ENCODE peak calls at places on chromosomes 11 and 22, in ten cellular contexts. K is endothelial cell of umbilical vein, L is fibroblast of lung, G is PC-9, J is K562, X is HCT116, N is neural progenitor cell, H is GM23248, T is hepatocyte, O is PC-3. E is an unnamed sample. For H3K9me3, the result is how much of the 10 kb centered on the place peaks cover.

GRCh38 chr22:46402505-46402904 is 67.0 kb downstream of the TRMU start:
- DNase-seq in G (no peak), H (no peak), J (no peak), T (no peak), N (no peak), X (no peak), L (no peak), O (no peak), K (no peak), E (no peak)

GRCh38 chr11:27331984-27332383 is 31.0 kb downstream of the CCDC34 start:
- DNase-seq in N (no peak), H (peak), O (no peak), K (no peak), X (no peak), G (no peak), L (no peak), J (no peak), T (no peak), E (no peak)

GRCh38 chr11:8229299-8230177 is 34.1 kb downstream of the LMO1 start:
- DNase-seq in O (peak), K (no peak), T (no peak), J (no peak), N (no peak), H (no peak), L (peak), X (no peak), G (no peak), E (peak)

GRCh38 chr11:28439403-28439802 is 331.2 kb downstream of the METTL15 start:
- DNase-seq in J (no peak), H (no peak), X (no peak), L (no peak), K (no peak), T (no peak), O (no peak), G (no peak), N (no peak), E (no peak)

GRCh38 chr11:10770626-10771254 is 19.7 kb downstream of the CTR9 start:
- DNase-seq in J (peak), T (peak), X (peak), K (peak), L (peak), O (peak), N (peak), H (peak), G (no peak), E (peak)

GRCh38 chr11:44790211-44790610 is 63.4 kb downstream of the TSPAN18 start:
- DNase-seq in N (no peak), T (no peak), O (no peak), L (no peak), J (no peak), X (no peak), G (no peak), K (no peak), H (no peak), E (no peak)

GRCh38 chr11:110434952-110435779 is 5.4 kb downstream of the FDX1 start:
- DNase-seq in G (no peak), H (peak), N (no peak), L (peak), K (no peak), O (peak), J (no peak), X (peak), T (no peak), E (peak)

GRCh38 chr11:116660011-116660410 is 112.8 kb downstream of the BUD13 start:
- DNase-seq in O (no peak), X (no peak), G (no peak), L (no peak), J (no peak), K (no peak), N (no peak), T (no peak), H (no peak), E (no peak)

GRCh38 chr11:2837096-2837601 is 48.4 kb downstream of the CDKN1C start:
- DNase-seq in L (peak), G (peak), N (peak), O (peak), H (peak), T (peak), K (no peak), J (peak), X (peak), E (no peak)

GRCh38 chr11:119782673-119783072 is 53.7 kb upstream of the NECTIN1 start:
- DNase-seq in T (no peak), O (no peak), H (peak), N (peak), G (no peak), X (no peak), J (peak), L (no peak), K (no peak), E (no peak)

GRCh38 chr11:132126973-132127900 is 756.8 kb downstream of the NTM start:
- DNase-seq in H (peak), K (peak), X (no peak), L (peak), T (peak), N (peak), J (no peak), G (no peak), O (peak), E (peak)

GRCh38 chr22:44882226-44882905 is 127.4 kb downstream of the PHF21B start:
- DNase-seq in K (no peak), H (no peak), G (no peak), O (no peak), J (no peak), N (no peak), X (no peak), T (no peak), L (no peak), E (no peak)

GRCh38 chr11:58923300-58923788 is 15.9 kb upstream of the GLYATL1 start:
- DNase-seq in K (no peak), T (peak), O (peak), G (peak), H (peak), N (peak), L (peak), J (peak), X (peak), E (peak)

GRCh38 chr22:32466496-32466895 is 2.2 kb upstream of the BPIFC start:
- DNase-seq in O (no peak), G (peak), N (no peak), X (no peak), L (no peak), K (no peak), J (no peak), T (no peak), H (no peak), E (no peak)

GRCh38 chr11:47501095-47501494 is 51.8 kb downstream of the CELF1 start:
- DNase-seq in O (no peak), L (no peak), G (no peak), H (no peak), X (no peak), K (no peak), J (no peak), N (no peak), T (no peak), E (no peak)

GRCh38 chr11:36311926-36312592 is 16.0 kb downstream of the PRR5L start:
- DNase-seq in J (no peak), N (no peak), H (peak), G (no peak), K (no peak), T (no peak), X (no peak), O (no peak), L (no peak), E (peak)

GRCh38 chr22:38080847-38081635 is 2.9 kb downstream of the SLC16A8 start:
- DNase-seq in H (peak), L (peak), J (no peak), X (no peak), K (peak), T (peak), G (no peak), N (peak), O (peak), E (no peak)

GRCh38 chr22:30503551-30503950 is 1.9 kb downstream of the SEC14L4 start:
- DNase-seq in K (no peak), J (no peak), O (no peak), L (no peak), X (no peak), G (no peak), H (no peak), T (no peak), N (no peak), E (no peak)

GRCh38 chr11:34890812-34891211 is 25.4 kb downstream of the APIP start:
- DNase-seq in L (peak), H (peak), J (no peak), K (peak), G (peak), O (peak), T (peak), N (peak), X (peak), E (peak)

GRCh38 chr11:40537734-40538133 is 921.7 kb downstream of the LRRC4C start:
- DNase-seq in H (no peak), X (no peak), J (no peak), K (no peak), T (no peak), O (no peak), G (no peak), L (no peak), N (no peak), E (no peak)

GRCh38 chr11:3723014-3723708 is 52.0 kb upstream of the CHRNA10 start:
- DNase-seq in J (no peak), H (peak), N (no peak), K (peak), G (peak), O (peak), T (peak), L (peak), X (no peak), E (peak)

GRCh38 chr11:61719968-61720367 is 32.5 kb upstream of the MYRF start:
- DNase-seq in H (no peak), O (no peak), J (no peak), G (no peak), T (no peak), X (no peak), L (no peak), N (no peak), K (no peak), E (no peak)

GRCh38 chr11:118917488-118918127 is 8.1 kb downstream of the BCL9L start:
- DNase-seq in T (peak), N (no peak), L (peak), H (peak), X (no peak), O (peak), K (no peak), J (no peak), G (peak), E (peak)

GRCh38 chr11:64534391-64534801 is 56.6 kb upstream of the SLC22A12 start:
- DNase-seq in T (no peak), K (no peak), N (no peak), G (no peak), L (no peak), X (no peak), H (no peak), O (no peak), J (no peak), E (no peak)

GRCh38 chr11:121651267-121651625 is 198.5 kb upstream of the SORL1-AS1 start:
- DNase-seq in H (no peak), N (no peak), J (no peak), L (no peak), G (no peak), X (no peak), T (no peak), K (no peak), O (no peak), E (no peak)

GRCh38 chr11:37505406-37505805 is 907.4 kb upstream of the RAG2 start:
- DNase-seq in X (no peak), J (no peak), O (peak), K (no peak), T (no peak), G (peak), N (peak), H (no peak), L (no peak), E (peak)

GRCh38 chr11:2110521-2110920 is 28.7 kb downstream of the IGF2 start:
- DNase-seq in O (no peak), J (no peak), K (no peak), N (no peak), X (no peak), H (no peak), L (no peak), T (no peak), G (no peak), E (no peak)

GRCh38 chr11:1225386-1226225 is 2.7 kb downstream of the MUC5B start:
- DNase-seq in N (peak), O (no peak), G (no peak), L (no peak), J (no peak), K (no peak), H (no peak), T (no peak), X (no peak), E (no peak)

GRCh38 chr22:19429950-19430889 is 1.3 kb downstream of the HIRA start:
- DNase-seq in O (peak), J (peak), G (no peak), K (peak), H (peak), L (peak), N (peak), T (peak), X (no peak), E (peak)

GRCh38 chr11:65013130-65013691 is 749 bp upstream of the ARL2 start:
- DNase-seq in N (no peak), K (no peak), G (peak), X (no peak), T (peak), H (peak), O (peak), J (peak), L (peak), E (no peak)

GRCh38 chr11:92627615-92628201 is 341.7 kb upstream of the MTNR1B start:
- DNase-seq in O (peak), J (no peak), L (no peak), K (no peak), G (peak), X (no peak), H (peak), N (no peak), T (no peak), E (peak)

GRCh38 chr22:44617828-44618227 is 84.2 kb upstream of the PRR5 start:
- DNase-seq in T (no peak), H (no peak), J (no peak), O (no peak), L (no peak), K (no peak), G (no peak), X (no peak), N (no peak), E (no peak)

GRCh38 chr22:30232716-30233218 is 13.8 kb downstream of the LIF start:
- DNase-seq in N (no peak), K (no peak), O (no peak), X (no peak), J (no peak), L (no peak), G (no peak), T (no peak), H (no peak), E (no peak)

GRCh38 chr11:106077609-106078517 is at the start of gene AASDHPPT:
- DNase-seq in O (peak), L (peak), J (peak), N (no peak), T (peak), G (peak), H (peak), X (peak), K (peak), E (peak)

GRCh38 chr11:3015796-3016195 is 23.7 kb upstream of the NAP1L4 start:
- DNase-seq in N (no peak), O (no peak), L (no peak), J (no peak), K (no peak), H (peak), T (no peak), X (no peak), G (no peak), E (no peak)

GRCh38 chr22:49599039-49599438 is 228.6 kb downstream of the BRD1 start:
- DNase-seq in K (no peak), X (no peak), N (no peak), J (no peak), T (no peak), G (no peak), H (no peak), L (no peak), O (no peak), E (no peak)

GRCh38 chr22:49595465-49596078 is 232.1 kb downstream of the BRD1 start:
- DNase-seq in O (no peak), J (no peak), T (no peak), N (no peak), K (no peak), X (no peak), L (no peak), H (no peak), G (no peak), E (no peak)

GRCh38 chr22:49598338-49598737 is 229.3 kb downstream of the BRD1 start:
- DNase-seq in T (no peak), G (no peak), H (no peak), N (no peak), O (no peak), J (no peak), K (no peak), L (no peak), X (no peak), E (no peak)

GRCh38 chr22:49599691-49600451 is 227.8 kb downstream of the BRD1 start:
- DNase-seq in K (no peak), O (no peak), J (no peak), T (no peak), H (no peak), N (no peak), G (no peak), X (no peak), L (no peak), E (no peak)

GRCh38 chr22:49597428-49598039 is 230.1 kb downstream of the BRD1 start:
- DNase-seq in K (no peak), O (no peak), X (no peak), L (no peak), N (no peak), H (no peak), J (no peak), T (no peak), G (no peak), E (no peak)
- H3K9me3 ChIP-seq in K (under half), O (under half), X (under half), L (under half), N (under half), H (under half), J (under half), T (under half), G (under half), E (half or more)

DNA sequence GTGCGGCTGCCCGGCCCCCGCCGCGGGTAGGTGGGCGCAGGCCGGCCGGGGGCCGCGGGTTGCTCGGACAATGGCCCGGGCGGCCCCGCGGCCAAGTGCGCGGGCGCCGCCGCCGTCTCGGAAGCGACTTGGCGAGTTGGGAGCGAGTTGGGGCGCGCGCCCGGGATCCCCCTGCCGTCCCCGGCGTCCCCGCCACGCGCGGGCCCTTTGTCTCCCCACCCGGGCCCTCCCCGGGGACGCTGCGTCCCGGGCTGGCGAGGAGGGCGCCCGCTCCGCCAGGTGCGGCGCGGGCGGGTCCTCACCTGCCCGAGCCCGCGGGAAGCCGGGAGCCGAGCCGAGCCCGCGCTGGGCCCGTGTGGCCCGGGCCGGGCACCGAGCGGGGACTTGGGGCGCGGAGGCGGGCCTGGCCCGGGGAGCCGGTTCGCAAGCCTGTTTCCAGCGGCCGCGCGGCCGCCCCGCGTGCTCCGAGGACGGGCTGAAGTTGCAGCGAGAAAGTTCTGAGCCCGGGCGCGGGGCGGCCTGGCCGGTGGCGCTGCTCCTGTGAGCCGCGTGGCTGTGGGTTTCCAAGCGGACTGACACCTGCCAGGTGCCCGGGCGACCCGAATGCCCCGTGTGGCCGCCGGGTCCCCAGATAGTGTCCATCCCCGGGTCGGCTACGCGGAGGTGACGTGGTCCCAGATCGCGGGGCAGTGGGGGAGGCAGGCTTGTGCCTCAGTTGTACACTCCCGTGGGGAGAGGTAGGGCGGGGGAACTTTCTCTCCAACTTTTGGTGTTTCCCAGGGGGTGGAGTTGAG is 586 bp downstream of the LRP5 start:
- DNase-seq in X (no peak), K (no peak), T (peak), O (peak), N (peak), G (no peak), J (peak), L (no peak), H (peak), E (no peak)
- H2AFZ ChIP-seq in X (no peak), K (peak), T (no peak), O (peak), N (peak), G (peak), J (peak), L (peak), H (peak), E (peak)

GRCh38 chr11:114179234-114179941 is 116.8 kb upstream of the NNMT start:
- DNase-seq in N (no peak), L (peak), O (no peak), T (peak), K (peak), J (no peak), X (no peak), H (no peak), G (no peak), E (no peak)
- TF ChIP-seq EZH2 in N (no peak), L (no peak), O (no peak), T (no peak), K (no peak), J (no peak), X (no peak), H (no peak), G (no peak), E (no peak)

DNA sequence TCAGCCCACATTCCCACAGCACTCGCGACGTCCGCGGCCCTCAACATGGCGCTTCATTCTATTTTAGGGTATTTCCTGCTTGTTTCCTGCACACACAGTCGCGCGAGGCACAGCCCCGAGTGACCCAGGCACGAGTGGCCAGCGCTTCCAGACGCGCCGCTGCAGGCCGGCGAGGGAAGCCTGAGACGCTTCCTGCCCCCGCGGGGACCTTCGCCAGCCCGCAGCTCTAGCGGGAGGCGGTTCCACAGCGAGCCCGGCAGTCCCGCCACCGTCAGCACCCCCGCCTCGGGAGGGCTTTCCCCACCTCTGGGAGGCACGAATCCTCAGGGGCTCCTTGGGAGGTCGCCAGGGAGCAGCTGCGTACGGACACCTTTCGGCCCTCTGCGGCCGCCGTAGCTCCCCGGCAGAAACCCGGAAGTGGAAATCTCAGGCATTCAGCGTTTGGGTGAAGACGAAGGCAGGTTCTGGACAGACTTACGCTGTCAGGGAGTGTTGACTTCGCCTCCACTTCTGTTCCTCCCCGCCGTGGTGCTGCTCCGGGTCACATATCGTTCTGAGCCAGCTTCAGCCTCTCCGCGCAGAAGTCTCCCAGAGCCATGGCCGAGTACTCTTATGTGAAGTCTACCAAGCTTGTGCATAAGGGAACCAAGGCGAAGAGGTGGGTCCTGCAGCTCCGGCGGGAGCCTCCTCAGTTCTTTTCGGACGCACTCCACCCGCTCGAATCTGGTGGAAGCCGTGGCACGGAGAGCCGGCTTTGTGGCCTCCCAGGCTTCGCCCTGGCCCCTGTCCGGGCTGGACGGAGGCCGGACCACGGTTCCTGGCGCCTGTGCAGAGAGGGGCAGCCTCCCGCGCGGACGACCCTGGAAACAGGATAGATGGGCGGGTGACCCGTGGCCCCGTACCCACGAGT is 2925.9 kb upstream of the OR11H1 start:
- DNase-seq in H (no peak), K (no peak), J (peak), N (no peak), O (no peak), L (no peak), T (peak), X (no peak), G (no peak), E (no peak)
- H3K9me3 ChIP-seq in H (under half), K (under half), J (under half), N (half or more), O (under half), L (under half), T (under half), X (under half), G (under half), E (half or more)